ENCODE peak calls at places on chromosomes 4 and X, in eight cellular contexts. H is fibroblast of lung, B is GM23248, X is H9, Z is neural progenitor cell, W is MM.1S, A is SK-N-SH, O is GM23338. F is an unnamed sample.

GRCh38 chr4:40070387-40070786 is 13.7 kb downstream of the N4BP2 start:
- DNase-seq in H (no peak), B (no peak), X (no peak), Z (no peak), W (no peak), A (no peak), O (no peak), F (no peak)

GRCh38 chrX:153934473-153935325 is at the start of gene NAA10:
- DNase-seq in H (peak; percentile 65), B (peak; percentile 88), X (peak; percentile 69), Z (peak; percentile 89), W (peak; percentile 83), A (peak; percentile 98), O (peak; percentile 73), F (peak; percentile 87)

GRCh38 chrX:139642241-139642927 is 65.6 kb downstream of the MCF2 start:
- DNase-seq in H (peak; percentile 36), B (peak; percentile 6), X (peak; percentile 34), Z (peak; percentile 71), W (no peak), A (no peak), O (peak; percentile 38), F (no peak)

GRCh38 chr4:17324431-17324830 is 187.5 kb downstream of the QDPR start:
- DNase-seq in H (peak; percentile 59), B (peak; percentile 83), X (peak; percentile 40), Z (peak; percentile 67), W (peak; percentile 63), A (peak; percentile 59), O (peak; percentile 81), F (no peak)

GRCh38 chr4:8643986-8644385 is 51.4 kb downstream of the CPZ start:
- DNase-seq in H (no peak), B (no peak), X (peak; percentile 17), Z (no peak), W (no peak), A (no peak), O (no peak), F (no peak)

GRCh38 chr4:1154126-1154522 is 18.3 kb downstream of the SPON2 start:
- DNase-seq in H (no peak), B (no peak), X (no peak), Z (no peak), W (no peak), A (no peak), O (no peak), F (no peak)

GRCh38 chr4:123305746-123306145 is 90.8 kb upstream of the SPRY1 start:
- DNase-seq in H (no peak), B (no peak), X (no peak), Z (no peak), W (no peak), A (no peak), O (no peak), F (no peak)

GRCh38 chr4:151667025-151667424 is 93.8 kb downstream of the GATB start:
- DNase-seq in H (no peak), B (peak; percentile 66), X (no peak), Z (no peak), W (no peak), A (no peak), O (no peak), F (no peak)

GRCh38 chrX:54482839-54483593 is 13.0 kb downstream of the FGD1 start:
- DNase-seq in H (no peak), B (peak; percentile 55), X (peak; percentile 54), Z (peak; percentile 28), W (no peak), A (peak; percentile 63), O (peak; percentile 59), F (no peak)
- H2AFZ ChIP-seq in H (no peak overlapping the region), B (peak overlapping the region; percentile 70), X (no peak overlapping the region), Z (no peak overlapping the region), W (no peak overlapping the region), A (no peak overlapping the region), O (no peak overlapping the region), F (no peak overlapping the region)

GRCh38 chr4:146969126-146969525 is 23.5 kb upstream of the TTC29 start:
- DNase-seq in H (no peak), B (no peak), X (no peak), Z (no peak), W (no peak), A (no peak), O (no peak), F (no peak)
- H2AFZ ChIP-seq in H (no peak overlapping the region), B (no peak overlapping the region), X (no peak overlapping the region), Z (no peak overlapping the region), W (no peak overlapping the region), A (no peak overlapping the region), O (no peak overlapping the region), F (no peak overlapping the region)

GRCh38 chrX:120790552-120790951 is 85.1 kb downstream of the CT47B1 start:
- DNase-seq in H (no peak), B (no peak), X (no peak), Z (no peak), W (peak; percentile 54), A (no peak), O (no peak), F (no peak)
- H2AFZ ChIP-seq in H (no peak overlapping the region), B (peak overlapping the region; percentile 54), X (no peak overlapping the region), Z (peak overlapping the region; percentile 29), W (peak overlapping the region; percentile 40), A (peak overlapping the region; percentile 72), O (no peak overlapping the region), F (no peak overlapping the region)

DNA sequence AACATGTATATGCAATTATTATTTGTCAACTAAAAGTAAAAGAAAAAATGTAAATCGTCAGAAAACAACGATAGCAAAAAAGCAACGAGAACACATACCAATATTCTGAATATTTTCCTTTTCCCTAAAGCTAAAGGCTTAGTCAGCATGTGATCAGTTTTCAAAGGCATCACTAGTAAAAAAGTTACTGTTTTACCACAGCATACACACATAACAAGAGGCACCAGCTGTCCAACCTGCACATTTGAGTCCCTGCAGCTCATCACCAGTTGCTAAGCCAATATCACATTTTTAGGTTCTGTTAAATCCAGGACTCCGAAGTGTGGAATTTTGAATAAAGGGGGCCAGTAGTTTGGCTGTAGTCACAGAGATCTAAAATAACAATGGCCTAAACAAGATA is 203.8 kb downstream of the ADGRA3 start:
- DNase-seq in H (no peak), B (no peak), X (no peak), Z (no peak), W (no peak), A (no peak), O (no peak), F (no peak)
- H2AFZ ChIP-seq in H (no peak overlapping the region), B (no peak overlapping the region), X (no peak overlapping the region), Z (peak overlapping the region; percentile 26), W (no peak overlapping the region), A (no peak overlapping the region), O (no peak overlapping the region), F (no peak overlapping the region)

F was measured in PC-9.